ENCODE peak calls at places on chromosomes 4 and X, in five cellular contexts. One of them, this sample, is unnamed.

GRCh38 chr4:103887191-103887590 is 167.4 kb upstream of the TACR3 start:
- DNase-seq in neural crest cell: no peak
- DNase-seq in testis: no peak
- DNase-seq in stimulated activated CD4-positive, alpha-beta T cell treated with anti-CD3 and anti-CD28 coated beads, Interleukin-4, amount 100 ng/mL, for 48 hours: no peak
- DNase-seq in nephron progenitor cell: no peak
- DNase-seq in this sample: no peak

GRCh38 chrX:68868902-68869800 is 40.3 kb downstream of the EFNB1 start:
- DNase-seq in neural crest cell: no peak
- DNase-seq in testis: no peak
- DNase-seq in stimulated activated CD4-positive, alpha-beta T cell treated with anti-CD3 and anti-CD28 coated beads, Interleukin-4, amount 100 ng/mL, for 48 hours: no peak
- DNase-seq in nephron progenitor cell: no peak
- DNase-seq in this sample: no peak

GRCh38 chr4:143397887-143398286 is 61.2 kb downstream of the GAB1 start:
- DNase-seq in neural crest cell: no peak
- DNase-seq in testis: no peak
- DNase-seq in stimulated activated CD4-positive, alpha-beta T cell treated with anti-CD3 and anti-CD28 coated beads, Interleukin-4, amount 100 ng/mL, for 48 hours: no peak
- DNase-seq in nephron progenitor cell: no peak
- DNase-seq in this sample: no peak

GRCh38 chr4:55445921-55446577 is 50.3 kb downstream of the TMEM165 start:
- DNase-seq in neural crest cell: no peak
- DNase-seq in testis: no peak
- DNase-seq in stimulated activated CD4-positive, alpha-beta T cell treated with anti-CD3 and anti-CD28 coated beads, Interleukin-4, amount 100 ng/mL, for 48 hours: no peak
- DNase-seq in nephron progenitor cell: no peak
- DNase-seq in this sample: no peak

GRCh38 chrX:104370089-104370488 is 115.4 kb upstream of the ESX1 start:
- DNase-seq in neural crest cell: no peak
- DNase-seq in testis: peak; percentile 28
- DNase-seq in stimulated activated CD4-positive, alpha-beta T cell treated with anti-CD3 and anti-CD28 coated beads, Interleukin-4, amount 100 ng/mL, for 48 hours: no peak
- DNase-seq in nephron progenitor cell: no peak
- DNase-seq in this sample: peak; percentile 0

GRCh38 chrX:130645955-130646583 is 244.3 kb downstream of the RBMX2 start:
- DNase-seq in neural crest cell: no peak
- DNase-seq in testis: no peak
- DNase-seq in stimulated activated CD4-positive, alpha-beta T cell treated with anti-CD3 and anti-CD28 coated beads, Interleukin-4, amount 100 ng/mL, for 48 hours: no peak
- DNase-seq in nephron progenitor cell: no peak
- DNase-seq in this sample: no peak

GRCh38 chr4:154390324-154390723 is 101.3 kb downstream of the DCHS2 start:
- DNase-seq in neural crest cell: no peak
- DNase-seq in testis: no peak
- DNase-seq in stimulated activated CD4-positive, alpha-beta T cell treated with anti-CD3 and anti-CD28 coated beads, Interleukin-4, amount 100 ng/mL, for 48 hours: no peak
- DNase-seq in nephron progenitor cell: no peak
- DNase-seq in this sample: no peak

GRCh38 chr4:89140168-89140759 is 28.9 kb downstream of the TIGD2 start:
- DNase-seq in neural crest cell: no peak
- DNase-seq in testis: no peak
- DNase-seq in stimulated activated CD4-positive, alpha-beta T cell treated with anti-CD3 and anti-CD28 coated beads, Interleukin-4, amount 100 ng/mL, for 48 hours: no peak
- DNase-seq in nephron progenitor cell: no peak
- DNase-seq in this sample: no peak

GRCh38 chr4:80335554-80336358 is at the start of gene CFAP299:
- DNase-seq in neural crest cell: peak; percentile 74
- DNase-seq in testis: peak; percentile 95
- DNase-seq in stimulated activated CD4-positive, alpha-beta T cell treated with anti-CD3 and anti-CD28 coated beads, Interleukin-4, amount 100 ng/mL, for 48 hours: peak; percentile 60
- DNase-seq in nephron progenitor cell: peak; percentile 89
- DNase-seq in this sample: peak; percentile 2

GRCh38 chrX:110219920-110220319 is 98.0 kb downstream of the AMMECR1 start:
- DNase-seq in neural crest cell: no peak
- DNase-seq in testis: no peak
- DNase-seq in stimulated activated CD4-positive, alpha-beta T cell treated with anti-CD3 and anti-CD28 coated beads, Interleukin-4, amount 100 ng/mL, for 48 hours: no peak
- DNase-seq in nephron progenitor cell: no peak
- DNase-seq in this sample: no peak

GRCh38 chrX:75107863-75108509 is 48.1 kb downstream of the ABCB7 start:
- DNase-seq in neural crest cell: no peak
- DNase-seq in testis: no peak
- DNase-seq in stimulated activated CD4-positive, alpha-beta T cell treated with anti-CD3 and anti-CD28 coated beads, Interleukin-4, amount 100 ng/mL, for 48 hours: no peak
- DNase-seq in nephron progenitor cell: no peak
- DNase-seq in this sample: no peak

GRCh38 chrX:67734111-67734753 is 190.4 kb downstream of the AR start:
- DNase-seq in neural crest cell: no peak
- DNase-seq in testis: no peak
- DNase-seq in stimulated activated CD4-positive, alpha-beta T cell treated with anti-CD3 and anti-CD28 coated beads, Interleukin-4, amount 100 ng/mL, for 48 hours: no peak
- DNase-seq in nephron progenitor cell: no peak
- DNase-seq in this sample: no peak

GRCh38 chrX:153573999-153574398 is 24.9 kb downstream of the CCNQ start:
- DNase-seq in neural crest cell: no peak
- DNase-seq in testis: no peak
- DNase-seq in stimulated activated CD4-positive, alpha-beta T cell treated with anti-CD3 and anti-CD28 coated beads, Interleukin-4, amount 100 ng/mL, for 48 hours: no peak
- DNase-seq in nephron progenitor cell: no peak
- DNase-seq in this sample: no peak

GRCh38 chrX:110532527-110532926 is 173.9 kb downstream of the RTL9 start:
- DNase-seq in neural crest cell: no peak
- DNase-seq in testis: no peak
- DNase-seq in stimulated activated CD4-positive, alpha-beta T cell treated with anti-CD3 and anti-CD28 coated beads, Interleukin-4, amount 100 ng/mL, for 48 hours: no peak
- DNase-seq in nephron progenitor cell: no peak
- DNase-seq in this sample: no peak

GRCh38 chrX:130523460-130524394 is 121.9 kb downstream of the RBMX2 start:
- DNase-seq in neural crest cell: peak; percentile 47
- DNase-seq in testis: peak; percentile 77
- DNase-seq in stimulated activated CD4-positive, alpha-beta T cell treated with anti-CD3 and anti-CD28 coated beads, Interleukin-4, amount 100 ng/mL, for 48 hours: no peak
- DNase-seq in nephron progenitor cell: peak; percentile 62
- DNase-seq in this sample: no peak

GRCh38 chrX:153443476-153444332 is 2.2 kb downstream of the TREX2 start:
- DNase-seq in neural crest cell: no peak
- DNase-seq in testis: no peak
- DNase-seq in stimulated activated CD4-positive, alpha-beta T cell treated with anti-CD3 and anti-CD28 coated beads, Interleukin-4, amount 100 ng/mL, for 48 hours: no peak
- DNase-seq in nephron progenitor cell: no peak
- DNase-seq in this sample: no peak

GRCh38 chr4:1048781-1049590 is 37.6 kb downstream of the FGFRL1 start:
- DNase-seq in neural crest cell: no peak
- DNase-seq in testis: no peak
- DNase-seq in stimulated activated CD4-positive, alpha-beta T cell treated with anti-CD3 and anti-CD28 coated beads, Interleukin-4, amount 100 ng/mL, for 48 hours: peak; percentile 16
- DNase-seq in nephron progenitor cell: no peak
- DNase-seq in this sample: no peak

GRCh38 chr4:123588631-123589223 is 192.1 kb downstream of the SPRY1 start:
- DNase-seq in neural crest cell: no peak
- DNase-seq in testis: no peak
- DNase-seq in stimulated activated CD4-positive, alpha-beta T cell treated with anti-CD3 and anti-CD28 coated beads, Interleukin-4, amount 100 ng/mL, for 48 hours: no peak
- DNase-seq in nephron progenitor cell: no peak
- DNase-seq in this sample: peak; percentile 91

GRCh38 chr4:40165931-40166330 is 30.9 kb upstream of the RHOH start:
- DNase-seq in neural crest cell: no peak
- DNase-seq in testis: no peak
- DNase-seq in stimulated activated CD4-positive, alpha-beta T cell treated with anti-CD3 and anti-CD28 coated beads, Interleukin-4, amount 100 ng/mL, for 48 hours: no peak
- DNase-seq in nephron progenitor cell: no peak
- DNase-seq in this sample: no peak

GRCh38 chr4:678765-679481 is 4.6 kb downstream of the MYL5 start:
- DNase-seq in neural crest cell: no peak
- DNase-seq in testis: no peak
- DNase-seq in stimulated activated CD4-positive, alpha-beta T cell treated with anti-CD3 and anti-CD28 coated beads, Interleukin-4, amount 100 ng/mL, for 48 hours: no peak
- DNase-seq in nephron progenitor cell: no peak
- DNase-seq in this sample: no peak

GRCh38 chr4:72631296-72631695 is 62.3 kb upstream of the ADAMTS3 start:
- DNase-seq in neural crest cell: no peak
- DNase-seq in testis: peak; percentile 75
- DNase-seq in stimulated activated CD4-positive, alpha-beta T cell treated with anti-CD3 and anti-CD28 coated beads, Interleukin-4, amount 100 ng/mL, for 48 hours: no peak
- DNase-seq in nephron progenitor cell: no peak
- DNase-seq in this sample: no peak

GRCh38 chr4:53192017-53192416 is 173.8 kb downstream of the SCFD2 start:
- DNase-seq in neural crest cell: no peak
- DNase-seq in testis: no peak
- DNase-seq in stimulated activated CD4-positive, alpha-beta T cell treated with anti-CD3 and anti-CD28 coated beads, Interleukin-4, amount 100 ng/mL, for 48 hours: no peak
- DNase-seq in nephron progenitor cell: no peak
- DNase-seq in this sample: no peak

GRCh38 chr4:125313989-125314602 is 659 bp upstream of the FAT4 start:
- DNase-seq in neural crest cell: no peak
- DNase-seq in testis: no peak
- DNase-seq in stimulated activated CD4-positive, alpha-beta T cell treated with anti-CD3 and anti-CD28 coated beads, Interleukin-4, amount 100 ng/mL, for 48 hours: no peak
- DNase-seq in nephron progenitor cell: peak; percentile 7
- DNase-seq in this sample: no peak

GRCh38 chrX:43735957-43736356 is 79.9 kb downstream of the MAOA start:
- DNase-seq in neural crest cell: no peak
- DNase-seq in testis: no peak
- DNase-seq in stimulated activated CD4-positive, alpha-beta T cell treated with anti-CD3 and anti-CD28 coated beads, Interleukin-4, amount 100 ng/mL, for 48 hours: no peak
- DNase-seq in nephron progenitor cell: no peak
- DNase-seq in this sample: no peak

GRCh38 chr4:169741569-169741968 is 16.2 kb downstream of the HPF1 start:
- DNase-seq in neural crest cell: no peak
- DNase-seq in testis: no peak
- DNase-seq in stimulated activated CD4-positive, alpha-beta T cell treated with anti-CD3 and anti-CD28 coated beads, Interleukin-4, amount 100 ng/mL, for 48 hours: no peak
- DNase-seq in nephron progenitor cell: no peak
- DNase-seq in this sample: no peak

GRCh38 chr4:185920171-185920570 is 108.2 kb upstream of the SORBS2 start:
- DNase-seq in neural crest cell: no peak
- DNase-seq in testis: no peak
- DNase-seq in stimulated activated CD4-positive, alpha-beta T cell treated with anti-CD3 and anti-CD28 coated beads, Interleukin-4, amount 100 ng/mL, for 48 hours: no peak
- DNase-seq in nephron progenitor cell: no peak
- DNase-seq in this sample: no peak

GRCh38 chrX:19888419-19888879 is 1.0 kb upstream of the SH3KBP1 start:
- DNase-seq in neural crest cell: no peak
- DNase-seq in testis: peak; percentile 46
- DNase-seq in stimulated activated CD4-positive, alpha-beta T cell treated with anti-CD3 and anti-CD28 coated beads, Interleukin-4, amount 100 ng/mL, for 48 hours: no peak
- DNase-seq in nephron progenitor cell: no peak
- DNase-seq in this sample: peak; percentile 83

GRCh38 chr4:75194180-75194579 is 261.3 kb downstream of the PARM1 start:
- DNase-seq in neural crest cell: no peak
- DNase-seq in testis: no peak
- DNase-seq in stimulated activated CD4-positive, alpha-beta T cell treated with anti-CD3 and anti-CD28 coated beads, Interleukin-4, amount 100 ng/mL, for 48 hours: no peak
- DNase-seq in nephron progenitor cell: no peak
- DNase-seq in this sample: no peak

GRCh38 chrX:53714580-53715335 is 28.2 kb upstream of the HUWE1 start:
- DNase-seq in neural crest cell: no peak
- DNase-seq in testis: no peak
- DNase-seq in stimulated activated CD4-positive, alpha-beta T cell treated with anti-CD3 and anti-CD28 coated beads, Interleukin-4, amount 100 ng/mL, for 48 hours: peak; percentile 53
- DNase-seq in nephron progenitor cell: no peak
- DNase-seq in this sample: peak; percentile 21

GRCh38 chr4:123995939-123996338 is 599.3 kb downstream of the SPRY1 start:
- DNase-seq in neural crest cell: no peak
- DNase-seq in testis: no peak
- DNase-seq in stimulated activated CD4-positive, alpha-beta T cell treated with anti-CD3 and anti-CD28 coated beads, Interleukin-4, amount 100 ng/mL, for 48 hours: no peak
- DNase-seq in nephron progenitor cell: no peak
- DNase-seq in this sample: no peak